ENCODE peak calls at places on chromosomes 3 and 15, in seven cellular contexts. S is left lung, D is hepatocyte, B is astrocyte, M is uterus, L is heart left ventricle, T is WERI-Rb-1. W is an unnamed sample.

GRCh38 chr3:123745184-123745855 is 138.8 kb downstream of the MYLK start:
- DNase-seq in B (no peak), S (no peak), M (no peak), T (no peak), L (no peak), D (no peak), W (no peak)

GRCh38 chr15:68511073-68511991 is 67.5 kb upstream of the CORO2B start:
- DNase-seq in D (no peak), S (no peak), B (peak; percentile 93), M (peak; percentile 65), T (no peak), L (peak; percentile 58), W (no peak)

GRCh38 chr3:14410501-14411165 is 8.2 kb downstream of the SLC6A6 start:
- DNase-seq in D (no peak), B (peak; percentile 79), L (no peak), S (peak; percentile 87), M (no peak), T (no peak), W (no peak)

GRCh38 chr3:114697441-114697840 is 403.6 kb downstream of the TIGIT start:
- DNase-seq in S (no peak), T (no peak), L (no peak), B (no peak), M (no peak), D (no peak), W (no peak)

GRCh38 chr15:90851945-90852344 is 16.4 kb upstream of the FURIN start:
- DNase-seq in B (no peak), T (no peak), L (no peak), S (no peak), M (no peak), D (no peak), W (no peak)

GRCh38 chr15:80433836-80434235 is 29.7 kb downstream of the ARNT2 start:
- DNase-seq in L (no peak), S (no peak), M (no peak), T (no peak), D (no peak), B (no peak), W (no peak)

GRCh38 chr3:155553800-155554199 is 191.1 kb downstream of the PLCH1 start:
- DNase-seq in S (no peak), T (no peak), L (no peak), B (no peak), D (no peak), M (no peak), W (no peak)

GRCh38 chr15:41969851-41970431 is 2.4 kb downstream of the EHD4 start:
- DNase-seq in S (no peak), D (no peak), M (no peak), L (no peak), B (peak; percentile 36), T (no peak), W (no peak)

GRCh38 chr3:178059836-178060235 is 476.4 kb upstream of the KCNMB2 start:
- DNase-seq in S (no peak), M (no peak), L (no peak), T (no peak), B (no peak), D (no peak), W (no peak)

GRCh38 chr3:192802957-192803899 is 75.9 kb upstream of the FGF12 start:
- DNase-seq in L (no peak), M (no peak), D (peak; percentile 70), T (peak; percentile 6), S (no peak), B (peak; percentile 29), W (peak; percentile 42)

GRCh38 chr15:56428821-56429458 is 36.0 kb downstream of the MNS1 start:
- DNase-seq in S (no peak), B (peak; percentile 15), M (no peak), L (no peak), T (no peak), D (peak; percentile 16), W (peak; percentile 42)

GRCh38 chr3:11001658-11002021 is 9.1 kb downstream of the SLC6A1 start:
- DNase-seq in S (no peak), B (no peak), M (no peak), D (no peak), L (no peak), T (no peak), W (no peak)

GRCh38 chr3:26280517-26280916 is 342.1 kb upstream of the LRRC3B start:
- DNase-seq in B (no peak), D (no peak), M (no peak), L (no peak), S (no peak), T (no peak), W (no peak)

GRCh38 chr3:20027136-20027535 is 13.1 kb upstream of the KAT2B start:
- DNase-seq in D (no peak), T (no peak), S (no peak), L (no peak), M (no peak), B (no peak), W (no peak)
- TF ChIP-seq CTCF in D (no peak), T (no peak), S (no peak), L (no peak), M (no peak), B (no peak), W (no peak)

GRCh38 chr3:20096135-20096685 is 56.0 kb downstream of the KAT2B start:
- DNase-seq in S (no peak), D (no peak), B (no peak), M (no peak), T (no peak), L (no peak), W (no peak)
- H3K27ac ChIP-seq in S (peak overlapping the region; percentile 41), D (no peak overlapping the region), B (no peak overlapping the region), M (no peak overlapping the region), T (no peak overlapping the region), L (no peak overlapping the region), W (no peak overlapping the region)

DNA sequence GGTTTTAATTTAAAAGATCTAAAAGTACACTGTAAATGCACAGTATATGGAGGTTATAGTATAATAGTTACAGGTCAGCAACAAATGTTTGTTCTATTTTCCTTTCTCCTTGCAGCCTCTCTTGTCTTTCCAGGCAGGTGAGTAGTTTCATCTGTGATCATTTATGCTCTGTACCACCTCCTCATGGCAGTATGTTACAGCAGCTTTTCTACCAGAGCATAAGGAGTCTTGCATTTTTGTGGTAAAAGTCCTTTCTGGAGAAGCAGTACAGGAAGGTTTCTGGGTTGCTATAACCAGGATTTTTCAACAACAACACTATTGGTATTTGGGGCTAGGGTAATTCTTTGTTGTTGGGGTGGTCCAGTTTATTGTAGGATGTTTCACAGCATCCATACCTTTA is 59.5 kb downstream of the ZNF609 start:
- DNase-seq in B (no peak), S (no peak), M (no peak), D (no peak), T (no peak), L (no peak), W (no peak)
- TF ChIP-seq CTCF in B (no peak), S (no peak), M (no peak), D (no peak), T (peak; percentile 5), L (no peak), W (no peak)

DNA sequence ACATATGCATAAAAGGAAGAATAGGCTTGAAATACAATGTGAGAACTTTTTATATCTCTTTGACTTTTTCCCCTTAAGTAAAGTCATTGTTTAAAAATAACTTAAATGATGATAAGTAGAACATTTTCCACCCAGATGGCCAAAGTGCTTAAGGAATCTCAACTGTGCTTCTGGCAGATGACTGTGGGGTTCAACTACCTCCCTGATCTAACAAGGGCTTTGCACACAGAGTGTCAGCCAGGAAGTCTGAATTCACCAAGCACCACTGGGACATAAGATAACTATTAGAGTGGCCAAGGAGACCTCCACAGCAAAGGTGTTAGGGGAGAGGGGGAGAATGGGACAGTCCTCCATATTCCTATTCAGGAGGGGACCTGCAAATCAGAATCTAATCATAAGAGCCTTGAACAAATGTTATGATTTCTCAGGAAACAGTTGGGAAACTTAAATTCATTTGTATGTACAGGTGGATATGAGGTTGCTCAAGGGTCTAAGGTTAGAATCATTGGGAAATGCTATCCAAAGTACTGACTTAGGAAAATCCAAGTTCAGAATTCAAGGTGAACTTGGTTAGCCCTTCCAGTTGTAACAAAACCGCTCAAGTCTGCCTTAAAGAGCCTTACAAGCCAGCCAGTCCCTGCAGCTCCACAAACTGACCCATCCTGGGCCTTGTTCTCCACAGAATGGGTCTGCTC is at the start of gene FETUB:
- DNase-seq in M (no peak), B (no peak), T (no peak), S (no peak), L (no peak), D (no peak), W (no peak)
- H3K27ac ChIP-seq in M (no peak within 1 kb of the TSS), B (no peak within 1 kb of the TSS), T (no peak within 1 kb of the TSS), S (no peak within 1 kb of the TSS), L (no peak within 1 kb of the TSS), D (no peak within 1 kb of the TSS), W (peak within 1 kb of the TSS; percentile 86)

GRCh38 chr15:40737048-40737447 is 18.0 kb downstream of the RMDN3 start:
- DNase-seq in L (no peak), M (no peak), D (no peak), T (no peak), S (no peak), B (no peak), W (no peak)

GRCh38 chr15:40736575-40736974 is 18.5 kb downstream of the RMDN3 start:
- DNase-seq in S (no peak), M (no peak), D (no peak), T (no peak), B (no peak), L (no peak), W (no peak)

GRCh38 chr15:40743466-40743865 is 11.6 kb downstream of the RMDN3 start:
- DNase-seq in M (no peak), B (no peak), D (no peak), S (no peak), T (no peak), L (no peak), W (no peak)

GRCh38 chr15:40739042-40739441 is 16.0 kb downstream of the RMDN3 start:
- DNase-seq in B (no peak), D (no peak), L (no peak), S (no peak), M (no peak), T (no peak), W (no peak)

GRCh38 chr15:40739854-40740253 is 15.2 kb downstream of the RMDN3 start:
- DNase-seq in S (no peak), L (no peak), D (no peak), B (no peak), T (no peak), M (no peak), W (no peak)
- TF ChIP-seq CTCF in S (no peak), L (no peak), D (no peak), B (no peak), T (peak; percentile 38), M (no peak), W (no peak)

DNA sequence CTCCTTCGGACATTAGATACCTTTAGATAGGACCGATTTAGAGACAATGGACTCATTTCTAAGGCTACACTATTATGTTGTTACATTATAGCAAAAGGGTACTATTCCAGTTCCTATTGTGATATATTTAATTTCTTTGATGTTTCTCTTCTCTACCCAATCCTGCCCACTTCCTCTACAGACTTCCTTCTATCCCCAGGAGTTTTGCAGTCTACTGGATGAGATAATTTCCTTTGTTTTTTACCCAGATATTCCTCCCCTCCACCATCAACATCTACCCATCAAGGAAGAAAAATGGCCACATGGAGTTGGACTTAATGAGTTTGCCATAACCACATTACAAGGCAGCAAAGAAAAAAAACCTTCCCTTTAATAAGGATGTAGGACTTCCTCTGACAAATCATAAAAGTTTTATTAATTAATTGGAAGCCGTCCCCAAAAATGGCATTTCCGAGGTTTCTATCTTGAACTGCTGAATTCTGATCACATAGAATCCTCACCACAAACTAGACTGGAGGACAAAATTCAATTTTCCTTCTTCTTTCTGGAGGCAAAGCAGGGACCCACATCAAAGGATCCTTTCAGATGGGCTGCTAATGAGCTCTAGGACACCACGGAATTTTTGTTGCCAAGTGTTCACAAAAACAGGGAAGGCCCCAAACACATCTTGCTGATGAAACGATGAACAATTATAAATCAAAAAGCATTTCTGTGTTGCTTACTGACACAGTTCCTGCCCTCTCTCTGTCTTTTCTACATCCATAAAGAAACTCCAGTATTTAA is 33.4 kb downstream of the FRMD4B start:
- DNase-seq in B (no peak), D (no peak), L (no peak), T (no peak), M (no peak), S (no peak), W (no peak)
- H3K27ac ChIP-seq in B (no peak overlapping the region), D (no peak overlapping the region), L (no peak overlapping the region), T (no peak overlapping the region), M (peak overlapping the region; percentile 16), S (peak overlapping the region; percentile 84), W (no peak overlapping the region)